ENCODE peak calls at places on chromosomes 16 and 17, in nine cellular contexts. A, T, B, Q, G, V, P, L and S are unnamed samples.

GRCh38 chr16:66416136-66416535 is 11.0 kb upstream of the BEAN1 start:
- DNase-seq in V (no peak), L (no peak), Q (no peak), T (no peak), P (no peak), A (no peak), B (no peak), G (no peak), S (no peak)

GRCh38 chr17:64092952-64093451 is 36.9 kb downstream of the ERN1 start:
- DNase-seq in V (no peak), B (no peak), T (no peak), Q (no peak), G (no peak), P (no peak), L (peak; percentile 35), A (no peak), S (no peak)

GRCh38 chr16:57366544-57367040 is 5.7 kb upstream of the CX3CL1 start:
- DNase-seq in A (no peak), G (no peak), B (no peak), Q (no peak), L (no peak), V (no peak), T (no peak), P (no peak), S (no peak)

GRCh38 chr17:78882546-78883089 is 20.4 kb downstream of the CEP295NL start:
- DNase-seq in G (no peak), V (no peak), Q (no peak), B (peak; percentile 61), L (no peak), P (no peak), T (no peak), A (peak; percentile 45), S (no peak)

GRCh38 chr16:2532494-2533141 is 1.4 kb upstream of the CEMP1 start:
- DNase-seq in Q (peak; percentile 91), T (peak; percentile 93), G (peak; percentile 93), P (peak; percentile 89), B (peak; percentile 59), V (peak; percentile 88), A (peak; percentile 83), L (peak; percentile 93), S (peak; percentile 88)

GRCh38 chr16:1677339-1677738 is 740 bp upstream of the JPT2 start:
- DNase-seq in Q (no peak), V (no peak), L (peak; percentile 31), P (no peak), A (no peak), T (no peak), G (no peak), B (no peak), S (no peak)

GRCh38 chr17:36773039-36773438 is 164.2 kb upstream of the LHX1 start:
- DNase-seq in B (no peak), A (no peak), G (no peak), V (no peak), P (no peak), L (no peak), T (no peak), Q (no peak), S (no peak)

GRCh38 chr17:48641541-48642058 is 15.4 kb upstream of the HOXB9 start:
- DNase-seq in Q (no peak), G (no peak), L (no peak), A (no peak), P (no peak), T (no peak), B (no peak), V (no peak), S (no peak)

GRCh38 chr17:80264048-80264792 is 3.6 kb downstream of the RNF213 start:
- DNase-seq in P (peak; percentile 63), G (no peak), V (no peak), B (no peak), Q (peak; percentile 55), A (no peak), T (no peak), L (no peak), S (peak; percentile 37)

GRCh38 chr17:30819941-30820705 is 4.4 kb downstream of the CRLF3 start:
- DNase-seq in Q (no peak), G (no peak), P (no peak), A (no peak), L (no peak), T (no peak), B (no peak), V (no peak), S (no peak)

GRCh38 chr17:64130559-64131001 is 636 bp upstream of the ERN1 start:
- DNase-seq in A (peak; percentile 74), B (peak; percentile 62), Q (peak; percentile 51), L (no peak), P (peak; percentile 62), T (no peak), G (no peak), V (no peak), S (no peak)

GRCh38 chr16:65049679-65050078 is 72.2 kb downstream of the CDH11 start:
- DNase-seq in V (no peak), Q (no peak), G (no peak), T (no peak), L (no peak), P (no peak), A (no peak), B (no peak), S (no peak)

GRCh38 chr17:8800656-8801055 is 1.5 kb upstream of the MFSD6L start:
- DNase-seq in G (no peak), Q (no peak), L (no peak), B (no peak), P (no peak), V (no peak), A (no peak), T (no peak), S (no peak)

GRCh38 chr17:74271902-74272563 is 2.0 kb upstream of the DNAI2 start:
- DNase-seq in L (peak; percentile 94), A (no peak), P (no peak), B (peak; percentile 81), G (no peak), V (no peak), Q (no peak), T (no peak), S (no peak)

GRCh38 chr16:49619811-49620157 is 236.1 kb downstream of the ZNF423 start:
- DNase-seq in B (no peak), A (peak; percentile 13), L (no peak), T (no peak), P (no peak), V (no peak), Q (no peak), G (peak; percentile 20), S (peak; percentile 7)

GRCh38 chr16:588639-588888 is 1.3 kb upstream of the RAB40C start:
- DNase-seq in T (no peak), V (no peak), B (peak; percentile 59), G (no peak), P (peak; percentile 52), L (peak; percentile 55), A (peak; percentile 80), Q (peak; percentile 64), S (peak; percentile 56)

GRCh38 chr16:58027341-58028167 is 2.0 kb downstream of the MMP15 start:
- DNase-seq in G (no peak), B (peak; percentile 80), A (peak; percentile 62), T (no peak), V (no peak), Q (peak; percentile 79), P (no peak), L (peak; percentile 86), S (peak; percentile 71)

GRCh38 chr17:63546308-63547082 is 3.8 kb upstream of the DCAF7 start:
- DNase-seq in V (no peak), A (no peak), Q (no peak), T (no peak), G (no peak), B (no peak), P (no peak), L (no peak), S (no peak)

GRCh38 chr17:45757431-45758218 is 26.5 kb upstream of the CRHR1 start:
- DNase-seq in B (no peak), T (no peak), G (no peak), Q (no peak), P (no peak), L (no peak), V (no peak), A (no peak), S (no peak)

GRCh38 chr17:63834431-63835166 is 7.1 kb upstream of the FTSJ3 start:
- DNase-seq in L (peak; percentile 89), V (peak; percentile 60), T (no peak), B (no peak), P (peak; percentile 54), Q (no peak), G (no peak), A (no peak), S (peak; percentile 38)

GRCh38 chr16:80467961-80468360 is 72.8 kb upstream of the DYNLRB2 start:
- DNase-seq in G (no peak), B (no peak), V (no peak), T (no peak), Q (no peak), A (no peak), L (no peak), P (no peak), S (no peak)

GRCh38 chr17:35372846-35373531 is 432 bp downstream of the SLFN11 start:
- DNase-seq in P (peak; percentile 64), A (no peak), G (no peak), B (no peak), V (peak; percentile 14), T (no peak), L (peak; percentile 66), Q (peak; percentile 56), S (peak; percentile 32)

GRCh38 chr17:77881545-77881944 is 77.0 kb upstream of the TNRC6C start:
- DNase-seq in B (peak; percentile 94), V (peak; percentile 10), L (peak; percentile 48), T (no peak), P (peak; percentile 91), A (peak; percentile 71), G (peak; percentile 94), Q (peak; percentile 79), S (peak; percentile 67)

GRCh38 chr17:7348478-7349242 is 3.3 kb upstream of the KCTD11 start:
- DNase-seq in P (no peak), B (no peak), L (no peak), V (no peak), A (peak; percentile 51), Q (no peak), T (no peak), G (no peak), S (no peak)
- TF ChIP-seq POLR2A in P (no peak), B (no peak), L (no peak), V (no peak), A (peak; percentile 3), Q (no peak), T (no peak), G (no peak), S (no peak)

GRCh38 chr17:81910840-81911276 is 341 bp downstream of the PCYT2 start:
- DNase-seq in L (peak; percentile 35), B (no peak), A (no peak), V (no peak), G (no peak), T (no peak), P (peak; percentile 22), Q (peak; percentile 36), S (peak; percentile 30)
- H3K36me3 ChIP-seq in L (peaks cover 32% of the 10 kb centered on the region), B (no peaks in the 10 kb centered on the region), A (peaks cover 36% of the 10 kb centered on the region), V (peaks cover 10% of the 10 kb centered on the region), G (peaks cover 54% of the 10 kb centered on the region), T (no peaks in the 10 kb centered on the region), P (no peaks in the 10 kb centered on the region), Q (no peaks in the 10 kb centered on the region), S (peaks cover 77% of the 10 kb centered on the region)

GRCh38 chr16:85682516-85682915 is 6.2 kb downstream of the GINS2 start:
- DNase-seq in B (no peak), Q (no peak), A (no peak), T (no peak), V (no peak), G (no peak), P (no peak), L (no peak), S (no peak)
- TF ChIP-seq POLR2A in B (no peak), Q (no peak), A (no peak), T (no peak), V (no peak), G (no peak), P (no peak), L (no peak), S (no peak)

GRCh38 chr16:31704138-31704537 is 169.5 kb upstream of the ZNF267 start:
- DNase-seq in A (no peak), Q (no peak), V (no peak), L (no peak), T (no peak), B (no peak), G (no peak), P (no peak), S (no peak)
- H3K36me3 ChIP-seq in A (peaks cover 42% of the 10 kb centered on the region), Q (no peaks in the 10 kb centered on the region), V (peaks cover 19% of the 10 kb centered on the region), L (peaks cover 44% of the 10 kb centered on the region), T (no peaks in the 10 kb centered on the region), B (peaks cover 3% of the 10 kb centered on the region), G (peaks cover 62% of the 10 kb centered on the region), P (no peaks in the 10 kb centered on the region), S (peaks cover 63% of the 10 kb centered on the region)